ENCODE peak calls at places on chromosomes 2 and 18, in ten cellular contexts. R is aorta; S is Right ventricle myocardium inferior; V is NCI-H1105; Z is activated naive CD4-positive, alpha-beta T cell; F is colonic mucosa; N is K562; T is mammary epithelial cell; M is epithelial cell of prostate; O is activated CD4-positive, alpha-beta T cell treated with anti-CD3 and anti-CD28 coated beads, Interleukin-2, amount 10 ng/mL, durations not matched to agents 7 days and 5 days. U is an unnamed sample.
A peak's percentile ranks its signal among the peaks of the same experiment; 100 is the strongest.

GRCh38 chr18:67513285-67513684 is 3.2 kb downstream of the DSEL start:
- DNase-seq in Z (no peak), R (no peak), T (no peak), V (no peak), O (no peak), F (no peak), M (no peak), N (no peak), S (no peak), U (no peak)

GRCh38 chr18:32372381-32373061 is 98.2 kb downstream of the GAREM1 start:
- DNase-seq in Z (no peak), N (no peak), R (no peak), O (no peak), M (peak; percentile 98), F (peak; percentile 88), V (no peak), T (peak; percentile 95), S (no peak), U (peak; percentile 93)

GRCh38 chr2:129909648-129910418 is 69.6 kb upstream of the RAB6C start:
- DNase-seq in T (no peak), N (no peak), S (no peak), O (no peak), V (no peak), M (no peak), Z (no peak), R (no peak), F (peak; percentile 6), U (no peak)

GRCh38 chr2:49224426-49225010 is 70.2 kb upstream of the FSHR start:
- DNase-seq in O (no peak), R (no peak), F (no peak), N (no peak), T (no peak), Z (no peak), M (no peak), S (no peak), V (peak; percentile 91), U (peak; percentile 5)

GRCh38 chr2:226273440-226273839 is 526.2 kb downstream of the IRS1 start:
- DNase-seq in O (no peak), N (no peak), Z (no peak), F (no peak), S (no peak), V (no peak), M (no peak), R (no peak), T (no peak), U (no peak)

GRCh38 chr2:121189656-121190381 is 95.2 kb downstream of the TFCP2L1 start:
- DNase-seq in R (no peak), T (no peak), S (no peak), V (no peak), O (no peak), Z (no peak), N (no peak), F (no peak), M (no peak), U (no peak)

GRCh38 chr18:3449702-3450357 is at the start of gene TGIF1:
- DNase-seq in M (peak; percentile 50), F (peak; percentile 92), Z (peak; percentile 33), V (no peak), R (peak; percentile 93), T (peak; percentile 83), N (peak; percentile 86), O (peak; percentile 41), S (peak; percentile 90), U (peak; percentile 93)

GRCh38 chr2:226247289-226248275 is 552.0 kb downstream of the IRS1 start:
- DNase-seq in F (no peak), N (no peak), Z (no peak), T (peak; percentile 48), S (no peak), M (peak; percentile 5), R (no peak), O (no peak), V (no peak), U (no peak)

GRCh38 chr2:207042155-207042554 is 102.8 kb downstream of the CPO start:
- DNase-seq in F (no peak), Z (no peak), M (no peak), R (no peak), O (no peak), S (no peak), V (no peak), T (no peak), N (no peak), U (no peak)

GRCh38 chr18:3012306-3012919 is 531 bp downstream of the LPIN2 start:
- DNase-seq in V (no peak), S (peak; percentile 80), F (peak; percentile 50), M (no peak), Z (peak; percentile 22), T (no peak), O (peak; percentile 45), N (peak; percentile 83), R (peak; percentile 87), U (peak; percentile 41)

GRCh38 chr18:13397504-13398163 is 179.1 kb downstream of the LDLRAD4 start:
- DNase-seq in N (no peak), O (no peak), V (no peak), T (no peak), F (no peak), R (no peak), M (no peak), S (no peak), Z (no peak), U (no peak)

GRCh38 chr2:20625920-20626697 is 24.8 kb downstream of the HS1BP3 start:
- DNase-seq in O (no peak), V (no peak), R (peak; percentile 74), S (peak; percentile 76), M (no peak), Z (no peak), F (no peak), T (no peak), N (no peak), U (no peak)

GRCh38 chr18:77102246-77103040 is 30.1 kb downstream of the MBP start:
- DNase-seq in T (peak; percentile 67), Z (no peak), N (no peak), O (peak; percentile 52), M (peak; percentile 41), V (no peak), F (no peak), S (no peak), R (no peak), U (no peak)

GRCh38 chr2:85468704-85469349 is 50.3 kb downstream of the SH2D6 start:
- DNase-seq in F (peak; percentile 92), T (peak; percentile 69), M (no peak), N (peak; percentile 72), S (no peak), V (no peak), O (no peak), R (no peak), Z (no peak), U (peak; percentile 43)

GRCh38 chr18:21598726-21599584 is 1.5 kb downstream of the ESCO1 start:
- DNase-seq in T (peak; percentile 25), S (no peak), Z (no peak), M (no peak), O (no peak), V (no peak), N (no peak), R (no peak), F (no peak), U (no peak)

GRCh38 chr2:33426666-33427231 is 49.7 kb upstream of the RASGRP3 start:
- DNase-seq in S (no peak), M (no peak), N (peak; percentile 13), V (peak; percentile 5), Z (no peak), F (no peak), R (no peak), O (no peak), T (peak; percentile 69), U (no peak)

GRCh38 chr2:98601532-98602132 is 6.7 kb downstream of the COA5 start:
- DNase-seq in F (no peak), O (no peak), T (peak; percentile 33), N (peak; percentile 31), S (no peak), Z (no peak), V (peak; percentile 9), R (no peak), M (no peak), U (no peak)

GRCh38 chr2:110852051-110852450 is 119.7 kb downstream of the ACOXL start:
- DNase-seq in T (no peak), S (no peak), V (no peak), N (no peak), R (no peak), F (no peak), O (no peak), Z (no peak), M (no peak), U (no peak)

GRCh38 chr2:69381337-69381737 is 5.7 kb downstream of the GFPT1 start:
- DNase-seq in R (no peak), T (no peak), M (no peak), O (no peak), F (no peak), Z (no peak), N (no peak), S (no peak), V (no peak), U (no peak)

GRCh38 chr2:73984203-73984921 is at the start of gene TET3:
- DNase-seq in F (peak; percentile 62), S (peak; percentile 71), V (no peak), O (peak; percentile 62), N (peak; percentile 86), R (peak; percentile 83), T (no peak), Z (no peak), M (no peak), U (peak; percentile 59)

GRCh38 chr2:9760911-9761228 is 82.4 kb upstream of the TAF1B start:
- DNase-seq in S (no peak), V (no peak), Z (no peak), O (no peak), M (no peak), F (no peak), R (no peak), T (no peak), N (peak; percentile 41), U (no peak)

GRCh38 chr2:23426284-23426905 is 41.4 kb downstream of the KLHL29 start:
- DNase-seq in R (peak; percentile 86), O (no peak), T (no peak), F (no peak), M (no peak), Z (no peak), N (no peak), S (no peak), V (no peak), U (no peak)

GRCh38 chr2:217261452-217261851 is 401.6 kb upstream of the TNP1 start:
- DNase-seq in V (no peak), S (no peak), F (no peak), N (no peak), R (no peak), O (no peak), M (no peak), T (no peak), Z (no peak), U (no peak)

U was measured in prostate gland.